ENCODE peak calls at places on chromosomes 6 and 20, in seven cellular contexts. Z is A673, D is lower lobe of right lung, K is ovary, Q is PC-3, M is astrocyte of the spinal cord, T is epithelial cell of proximal tubule. L is an unnamed sample.

GRCh38 chr6:154302111-154302752 is 54.4 kb downstream of the IPCEF1 start:
- DNase-seq in Z (peak; percentile 31), D (no peak), K (no peak), Q (peak; percentile 79), M (peak; percentile 90), T (no peak), L (no peak)

GRCh38 chr6:89508755-89509563 is 76.0 kb downstream of the ANKRD6 start:
- DNase-seq in Z (no peak), D (peak; percentile 62), K (no peak), Q (peak; percentile 6), M (no peak), T (no peak), L (no peak)

GRCh38 chr6:81938014-81938761 is 185.7 kb upstream of the TENT5A start:
- DNase-seq in Z (peak; percentile 83), D (no peak), K (no peak), Q (peak; percentile 94), M (peak; percentile 91), T (peak; percentile 99), L (no peak)

GRCh38 chr20:31897541-31897940 is 27.1 kb downstream of the TTLL9 start:
- DNase-seq in Z (no peak), D (no peak), K (no peak), Q (no peak), M (no peak), T (no peak), L (no peak)

GRCh38 chr6:170134077-170135040 is 156.5 kb downstream of the DLL1 start:
- DNase-seq in Z (no peak), D (no peak), K (peak; percentile 78), Q (no peak), M (no peak), T (no peak), L (no peak)

GRCh38 chr6:5666695-5667094 is 340.0 kb downstream of the NRN1 start:
- DNase-seq in Z (no peak), D (no peak), K (no peak), Q (no peak), M (no peak), T (no peak), L (no peak)

GRCh38 chr6:108736832-108737231 is 111.4 kb upstream of the ARMC2 start:
- DNase-seq in Z (peak; percentile 85), D (no peak), K (no peak), Q (peak; percentile 84), M (peak; percentile 77), T (peak; percentile 46), L (no peak)

GRCh38 chr20:62266340-62266739 is 28.0 kb downstream of the OSBPL2 start:
- DNase-seq in Z (peak; percentile 18), D (no peak), K (no peak), Q (peak; percentile 22), M (no peak), T (no peak), L (no peak)

GRCh38 chr6:88922775-88923548 is 40.5 kb downstream of the RNGTT start:
- DNase-seq in Z (no peak), D (no peak), K (no peak), Q (no peak), M (peak; percentile 14), T (no peak), L (no peak)

GRCh38 chr6:152461556-152461955 is 175.6 kb downstream of the SYNE1 start:
- DNase-seq in Z (peak; percentile 55), D (no peak), K (no peak), Q (peak; percentile 39), M (no peak), T (no peak), L (no peak)

GRCh38 chr6:31901953-31902643 is at the start of gene ZBTB12:
- DNase-seq in Z (peak; percentile 98), D (peak; percentile 93), K (peak; percentile 97), Q (peak; percentile 96), M (peak; percentile 97), T (no peak), L (peak; percentile 89)

GRCh38 chr6:97059473-97059872 is 134.9 kb downstream of the KLHL32 start:
- DNase-seq in Z (peak; percentile 69), D (no peak), K (no peak), Q (peak; percentile 57), M (peak; percentile 51), T (no peak), L (no peak)

GRCh38 chr6:44179072-44179536 is 20.5 kb downstream of the CAPN11 start:
- DNase-seq in Z (no peak), D (no peak), K (no peak), Q (peak; percentile 40), M (no peak), T (no peak), L (no peak)

GRCh38 chr6:126307859-126308258 is 32.1 kb upstream of the CENPW start:
- DNase-seq in Z (peak; percentile 3), D (peak; percentile 15), K (no peak), Q (peak; percentile 50), M (peak; percentile 56), T (peak; percentile 7), L (no peak)

GRCh38 chr20:16615199-16615598 is 42.0 kb upstream of the KIF16B start:
- DNase-seq in Z (peak; percentile 79), D (no peak), K (peak; percentile 50), Q (peak; percentile 75), M (peak; percentile 55), T (no peak), L (no peak)

GRCh38 chr6:85772641-85773040 is 130.0 kb upstream of the SYNCRIP start:
- DNase-seq in Z (no peak), D (no peak), K (no peak), Q (no peak), M (no peak), T (no peak), L (no peak)

GRCh38 chr6:162637317-162637716 is 90.2 kb downstream of the PRKN start:
- DNase-seq in Z (no peak), D (no peak), K (no peak), Q (no peak), M (no peak), T (no peak), L (no peak)

GRCh38 chr6:42726026-42726425 is 3.6 kb upstream of the PRPH2 start:
- DNase-seq in Z (no peak), D (no peak), K (no peak), Q (no peak), M (no peak), T (no peak), L (no peak)

GRCh38 chr6:1756472-1757129 is 146.9 kb downstream of the FOXC1 start:
- DNase-seq in Z (no peak), D (no peak), K (no peak), Q (no peak), M (no peak), T (no peak), L (no peak)

GRCh38 chr20:5171074-5171789 is 44.4 kb downstream of the CDS2 start:
- DNase-seq in Z (no peak), D (no peak), K (peak; percentile 22), Q (no peak), M (peak; percentile 35), T (no peak), L (no peak)

GRCh38 chr6:129536271-129536670 is 173.7 kb downstream of the ARHGAP18 start:
- DNase-seq in Z (no peak), D (no peak), K (no peak), Q (no peak), M (no peak), T (no peak), L (no peak)

DNA sequence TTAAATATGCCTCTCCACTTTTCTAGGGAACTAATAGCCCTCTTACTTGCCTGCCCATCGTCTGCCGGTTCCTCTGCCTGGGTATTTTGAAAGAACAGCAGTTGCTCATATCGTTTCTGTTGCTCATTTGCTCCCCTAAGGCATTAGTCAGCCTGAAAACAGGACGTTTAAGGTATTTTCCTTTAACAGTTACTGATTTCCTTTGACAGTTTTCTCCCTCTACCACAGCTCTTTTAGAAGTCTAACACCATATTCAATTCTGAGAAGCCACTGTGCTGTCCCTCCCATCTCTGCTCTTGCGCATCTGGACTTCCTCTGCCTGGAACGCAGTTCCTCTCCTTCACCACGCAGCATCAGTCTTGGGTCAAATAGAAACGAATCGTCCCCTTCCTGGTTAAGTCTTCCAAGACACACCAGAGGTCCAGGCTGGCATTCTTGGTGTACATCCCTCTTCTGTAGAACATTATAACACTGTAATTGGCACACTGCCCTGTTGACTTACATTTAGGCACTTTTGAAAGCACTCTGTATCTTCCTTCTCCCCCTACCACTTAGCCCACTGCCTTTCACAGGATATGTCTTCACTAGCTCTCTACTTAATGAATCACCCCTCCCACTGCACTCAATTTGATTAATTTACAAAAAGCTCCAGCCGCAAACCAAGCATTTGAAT is 141.0 kb upstream of the CARMIL1 start:
- DNase-seq in Z (peak; percentile 60), D (no peak), K (peak; percentile 53), Q (peak; percentile 54), M (peak; percentile 50), T (no peak), L (no peak)
- TF ChIP-seq CTCF in Z (no peak), D (no peak), K (peak; percentile 42), Q (no peak), M (peak; percentile 13), T (no peak), L (no peak)

GRCh38 chr6:116096979-116097816 is 3.5 kb upstream of the NT5DC1 start:
- DNase-seq in Z (peak; percentile 39), D (no peak), K (no peak), Q (peak; percentile 23), M (peak; percentile 49), T (no peak), L (no peak)
- TF ChIP-seq CTCF in Z (peak; percentile 58), D (peak; percentile 60), K (no peak), Q (peak; percentile 45), M (peak; percentile 52), T (peak; percentile 62), L (peak; percentile 30)

DNA sequence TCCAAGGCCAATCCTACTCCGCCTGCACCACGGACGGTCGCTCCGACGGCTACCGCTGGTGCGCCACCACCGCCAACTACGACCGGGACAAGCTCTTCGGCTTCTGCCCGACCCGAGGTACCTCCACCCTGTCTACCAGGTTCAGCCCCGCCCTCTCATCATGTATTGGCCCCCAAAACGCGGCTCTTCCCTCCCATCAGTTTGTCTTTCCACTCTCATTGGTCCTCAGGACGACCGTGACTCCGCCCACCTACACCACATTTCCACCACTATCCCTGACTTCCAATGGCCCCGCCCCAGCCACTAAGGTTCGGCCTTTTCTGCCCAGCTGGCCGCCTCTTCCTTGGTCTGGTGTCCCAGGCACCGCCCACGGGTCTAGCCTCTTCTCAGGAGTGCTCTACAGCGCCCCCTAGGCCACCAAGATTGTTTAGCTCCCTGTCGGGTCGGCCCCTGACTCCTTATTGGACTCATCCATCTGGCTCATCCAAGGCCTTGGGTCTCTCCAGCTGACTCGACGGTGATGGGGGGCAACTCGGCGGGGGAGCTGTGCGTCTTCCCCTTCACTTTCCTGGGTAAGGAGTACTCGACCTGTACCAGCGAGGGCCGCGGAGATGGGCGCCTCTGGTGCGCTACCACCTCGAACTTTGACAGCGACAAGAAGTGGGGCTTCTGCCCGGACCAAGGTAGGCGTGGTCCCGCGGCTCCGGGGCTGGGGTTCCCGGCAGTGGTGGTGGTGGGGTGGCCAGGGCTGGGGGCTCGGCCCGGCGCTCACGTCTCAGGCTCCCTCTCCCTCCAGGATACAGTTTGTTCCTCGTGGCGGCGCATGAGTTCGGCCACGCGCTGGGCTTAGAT is 3.1 kb downstream of the MMP9 start:
- DNase-seq in Z (peak; percentile 55), D (peak; percentile 88), K (peak; percentile 14), Q (peak; percentile 55), M (no peak), T (no peak), L (no peak)
- TF ChIP-seq CTCF in Z (peak; percentile 65), D (peak; percentile 21), K (no peak), Q (peak; percentile 78), M (peak; percentile 26), T (peak; percentile 56), L (peak; percentile 22)

GRCh38 chr6:93418448-93419303 is 683 bp downstream of the EPHA7 start:
- DNase-seq in Z (peak; percentile 59), D (peak; percentile 47), K (peak; percentile 21), Q (peak; percentile 13), M (peak; percentile 61), T (no peak), L (peak; percentile 19)
- TF ChIP-seq CTCF in Z (no peak), D (no peak), K (no peak), Q (no peak), M (peak; percentile 4), T (peak; percentile 13), L (peak; percentile 9)

GRCh38 chr6:137588472-137588871 is 94.3 kb upstream of the OLIG3 start:
- DNase-seq in Z (peak; percentile 3), D (no peak), K (no peak), Q (no peak), M (no peak), T (no peak), L (no peak)
- TF ChIP-seq CTCF in Z (no peak), D (no peak), K (no peak), Q (no peak), M (no peak), T (no peak), L (no peak)

L was measured in D721Med.